ENCODE peak calls at places on chromosomes 5 and 9, in eight cellular contexts. G, R, K, V, U, E, Y and D are unnamed samples.

GRCh38 chr5:74639538-74640449 is 734 bp downstream of the ENC1 start:
- DNase-seq in G (no peak), R (peak; percentile 23), K (peak; percentile 28), V (no peak), U (peak; percentile 23), E (peak; percentile 48), Y (no peak), D (no peak)

GRCh38 chr9:101028346-101029299 is at the start of gene PLPPR1:
- DNase-seq in G (no peak), R (no peak), K (peak; percentile 29), V (peak; percentile 33), U (no peak), E (peak; percentile 28), Y (no peak), D (peak; percentile 82)

GRCh38 chr5:28009526-28010025 is 971.2 kb upstream of the CDH9 start:
- DNase-seq in G (no peak), R (no peak), K (no peak), V (peak; percentile 28), U (no peak), E (no peak), Y (no peak), D (no peak)

GRCh38 chr9:124371183-124371582 is 44.1 kb downstream of the PSMB7 start:
- DNase-seq in G (no peak), R (no peak), K (no peak), V (peak; percentile 40), U (no peak), E (no peak), Y (no peak), D (no peak)

GRCh38 chr5:149429839-149430721 is 51.0 kb upstream of the IL17B start:
- DNase-seq in G (no peak), R (peak; percentile 75), K (no peak), V (no peak), U (no peak), E (no peak), Y (no peak), D (no peak)

GRCh38 chr9:108779506-108779905 is 76.3 kb downstream of the ACTL7B start:
- DNase-seq in G (no peak), R (no peak), K (no peak), V (no peak), U (no peak), E (no peak), Y (no peak), D (no peak)

GRCh38 chr9:86548220-86548619 is 194.0 kb upstream of the TUT7 start:
- DNase-seq in G (no peak), R (no peak), K (no peak), V (no peak), U (no peak), E (no peak), Y (no peak), D (no peak)

GRCh38 chr5:95900383-95900958 is 61.2 kb downstream of the ELL2 start:
- DNase-seq in G (no peak), R (peak; percentile 69), K (no peak), V (peak; percentile 70), U (no peak), E (no peak), Y (no peak), D (peak; percentile 87)

GRCh38 chr9:75601280-75601679 is 289.2 kb upstream of the PCSK5 start:
- DNase-seq in G (no peak), R (no peak), K (no peak), V (no peak), U (no peak), E (no peak), Y (no peak), D (no peak)

GRCh38 chr9:76717176-76717575 is 47.1 kb upstream of the PCA3 start:
- DNase-seq in G (no peak), R (no peak), K (peak; percentile 66), V (no peak), U (no peak), E (no peak), Y (no peak), D (no peak)

GRCh38 chr5:1032011-1032410 is 23.4 kb downstream of the NKD2 start:
- DNase-seq in G (no peak), R (no peak), K (no peak), V (no peak), U (no peak), E (no peak), Y (no peak), D (no peak)

GRCh38 chr5:69527128-69527745 is 32.8 kb upstream of the GTF2H2C start:
- DNase-seq in G (no peak), R (no peak), K (no peak), V (no peak), U (no peak), E (no peak), Y (no peak), D (no peak)

GRCh38 chr5:155167736-155168135 is 154.2 kb downstream of the KIF4B start:
- DNase-seq in G (no peak), R (no peak), K (no peak), V (no peak), U (no peak), E (no peak), Y (no peak), D (no peak)

GRCh38 chr5:68464424-68464823 is 248.9 kb downstream of the PIK3R1 start:
- DNase-seq in G (peak; percentile 16), R (no peak), K (no peak), V (peak; percentile 61), U (peak; percentile 45), E (peak; percentile 15), Y (no peak), D (no peak)

GRCh38 chr5:102971693-102972293 is 148.1 kb downstream of the GIN1 start:
- DNase-seq in G (no peak), R (no peak), K (no peak), V (peak; percentile 50), U (no peak), E (no peak), Y (no peak), D (no peak)

GRCh38 chr5:61805101-61805500 is 473.0 kb downstream of the ZSWIM6 start:
- DNase-seq in G (no peak), R (no peak), K (no peak), V (peak; percentile 78), U (no peak), E (no peak), Y (no peak), D (no peak)

GRCh38 chr9:219670-220365 is 5.2 kb downstream of the DOCK8 start:
- DNase-seq in G (no peak), R (no peak), K (no peak), V (no peak), U (no peak), E (no peak), Y (no peak), D (no peak)

GRCh38 chr5:96582343-96582742 is 79.8 kb upstream of the CAST start:
- DNase-seq in G (no peak), R (no peak), K (peak; percentile 60), V (peak; percentile 52), U (no peak), E (no peak), Y (no peak), D (peak; percentile 94)

GRCh38 chr5:469752-470483 is 26.9 kb downstream of the EXOC3 start:
- DNase-seq in G (no peak), R (no peak), K (no peak), V (no peak), U (peak; percentile 13), E (no peak), Y (no peak), D (no peak)

GRCh38 chr9:136533775-136534157 is 12.1 kb downstream of the NOTCH1 start:
- DNase-seq in G (peak; percentile 57), R (no peak), K (no peak), V (peak; percentile 29), U (peak; percentile 79), E (no peak), Y (no peak), D (no peak)

GRCh38 chr9:15873573-15874177 is 320.8 kb downstream of the CCDC171 start:
- DNase-seq in G (no peak), R (no peak), K (peak; percentile 20), V (peak; percentile 77), U (no peak), E (peak; percentile 20), Y (peak; percentile 11), D (peak; percentile 24)

GRCh38 chr5:69046375-69046957 is 47.3 kb upstream of the SLC30A5 start:
- DNase-seq in G (no peak), R (no peak), K (peak; percentile 59), V (peak; percentile 9), U (no peak), E (no peak), Y (no peak), D (no peak)

GRCh38 chr5:52283221-52283620 is 504.5 kb upstream of the ITGA1 start:
- DNase-seq in G (no peak), R (no peak), K (no peak), V (peak; percentile 45), U (no peak), E (no peak), Y (no peak), D (peak; percentile 61)

GRCh38 chr5:66151030-66151429 is 6.9 kb downstream of the SREK1 start:
- DNase-seq in G (no peak), R (no peak), K (no peak), V (no peak), U (no peak), E (no peak), Y (no peak), D (no peak)

GRCh38 chr9:107274953-107275422 is 8.1 kb upstream of the RAD23B start:
- DNase-seq in G (no peak), R (no peak), K (no peak), V (peak; percentile 96), U (no peak), E (no peak), Y (peak; percentile 41), D (no peak)

GRCh38 chr5:90709323-90710148 is 150.9 kb downstream of the ADGRV1 start:
- DNase-seq in G (no peak), R (peak; percentile 10), K (peak; percentile 35), V (peak; percentile 54), U (no peak), E (peak; percentile 38), Y (peak; percentile 33), D (peak; percentile 45)

GRCh38 chr5:126053630-126054029 is 369.6 kb upstream of the GRAMD2B start:
- DNase-seq in G (no peak), R (no peak), K (no peak), V (no peak), U (no peak), E (no peak), Y (no peak), D (no peak)

GRCh38 chr9:90891656-90892055 is 90.0 kb downstream of the SYK start:
- DNase-seq in G (no peak), R (no peak), K (no peak), V (no peak), U (no peak), E (no peak), Y (no peak), D (no peak)

GRCh38 chr9:132235894-132236661 is 74.2 kb downstream of the NTNG2 start:
- DNase-seq in G (peak; percentile 80), R (peak; percentile 72), K (peak; percentile 54), V (peak; percentile 54), U (peak; percentile 84), E (peak; percentile 90), Y (peak; percentile 76), D (peak; percentile 33)

GRCh38 chr9:129608561-129609481 is 12.1 kb downstream of the C9orf50 start:
- DNase-seq in G (no peak), R (no peak), K (no peak), V (no peak), U (no peak), E (no peak), Y (no peak), D (no peak)

GRCh38 chr5:75007537-75007847 is 44.9 kb downstream of the GCNT4 start:
- DNase-seq in G (no peak), R (no peak), K (no peak), V (peak; percentile 18), U (no peak), E (no peak), Y (no peak), D (no peak)

GRCh38 chr9:127751269-127752054 is 16.4 kb upstream of the TOR2A start:
- DNase-seq in G (no peak), R (no peak), K (no peak), V (peak; percentile 29), U (no peak), E (no peak), Y (no peak), D (no peak)

GRCh38 chr5:84688566-84688965 is 303.9 kb upstream of the EDIL3 start:
- DNase-seq in G (no peak), R (no peak), K (no peak), V (peak; percentile 96), U (no peak), E (no peak), Y (no peak), D (peak; percentile 62)

GRCh38 chr9:134571326-134571871 is 70.2 kb upstream of the COL5A1 start:
- DNase-seq in G (no peak), R (peak; percentile 2), K (no peak), V (no peak), U (peak; percentile 6), E (no peak), Y (no peak), D (no peak)